ENCODE peak calls at places on chromosome 6, in four cellular contexts. L is stimulated activated CD4-positive, alpha-beta T cell treated with anti-CD3 and anti-CD28 coated beads, Interleukin-2, amount 100 ng/mL, for 48 hours; B is HuH-7; E is tibial nerve. A is an unnamed sample.

GRCh38 chr6:36223706-36224105 is 27.2 kb downstream of the BRPF3 start:
- DNase-seq in E (no peak), L (no peak), B (no peak), A (no peak)

GRCh38 chr6:108164537-108164814 is 1.3 kb upstream of the NR2E1 start:
- DNase-seq in B (no peak), E (no peak), L (no peak), A (no peak)

GRCh38 chr6:117829594-117830319 is 77.3 kb upstream of the SLC35F1 start:
- DNase-seq in B (peak), L (no peak), E (no peak), A (no peak)

GRCh38 chr6:166586424-166587156 is at the start of gene RAMACL:
- DNase-seq in E (no peak), L (peak), B (peak), A (peak)

GRCh38 chr6:100134297-100134696 is 140.3 kb upstream of the MCHR2 start:
- DNase-seq in B (no peak), L (no peak), E (no peak), A (no peak)

GRCh38 chr6:130780137-130780536 is 47.1 kb upstream of the SMLR1 start:
- DNase-seq in L (no peak), E (no peak), B (no peak), A (no peak)

GRCh38 chr6:52534966-52535390 is 41.9 kb downstream of the TRAM2 start:
- DNase-seq in B (no peak), E (no peak), L (no peak), A (no peak)

GRCh38 chr6:161273356-161273751 is 507 bp downstream of the AGPAT4 start:
- DNase-seq in B (no peak), L (peak), E (no peak), A (no peak)